ENCODE peak calls at places on chromosomes 4 and X, in eight cellular contexts. One of them, this sample, is unnamed.
A peak's percentile ranks its signal among the peaks of the same experiment; 100 is the strongest.

GRCh38 chr4:145481164-145481941 is at the start of gene SMAD1:
- DNase-seq in right lobe of liver: peak; percentile 91
- DNase-seq in PC-3: peak; percentile 81
- DNase-seq in tibial artery: peak; percentile 86
- DNase-seq in spleen: peak; percentile 87
- DNase-seq in GM23248: peak; percentile 96
- DNase-seq in SK-N-SH: peak; percentile 88
- DNase-seq in transverse colon: peak; percentile 86
- DNase-seq in this sample: peak; percentile 41

GRCh38 chr4:84498203-84499026 is 677 bp downstream of the NKX6-1 start:
- DNase-seq in right lobe of liver: peak; percentile 25
- DNase-seq in PC-3: peak; percentile 36
- DNase-seq in tibial artery: no peak
- DNase-seq in spleen: no peak
- DNase-seq in GM23248: peak; percentile 67
- DNase-seq in SK-N-SH: peak; percentile 46
- DNase-seq in transverse colon: no peak
- DNase-seq in this sample: no peak

GRCh38 chr4:3717241-3717640 is 48.9 kb upstream of the ADRA2C start:
- DNase-seq in right lobe of liver: peak; percentile 8
- DNase-seq in PC-3: no peak
- DNase-seq in tibial artery: no peak
- DNase-seq in spleen: peak; percentile 47
- DNase-seq in GM23248: no peak
- DNase-seq in SK-N-SH: no peak
- DNase-seq in transverse colon: no peak
- DNase-seq in this sample: no peak

GRCh38 chr4:37873383-37873782 is 17.5 kb upstream of the TBC1D1 start:
- DNase-seq in right lobe of liver: no peak
- DNase-seq in PC-3: peak; percentile 86
- DNase-seq in tibial artery: no peak
- DNase-seq in spleen: no peak
- DNase-seq in GM23248: peak; percentile 64
- DNase-seq in SK-N-SH: no peak
- DNase-seq in transverse colon: no peak
- DNase-seq in this sample: peak; percentile 22

GRCh38 chr4:118799235-118799932 is 36.5 kb downstream of the SEC24D start:
- DNase-seq in right lobe of liver: no peak
- DNase-seq in PC-3: no peak
- DNase-seq in tibial artery: no peak
- DNase-seq in spleen: no peak
- DNase-seq in GM23248: peak; percentile 25
- DNase-seq in SK-N-SH: no peak
- DNase-seq in transverse colon: no peak
- DNase-seq in this sample: no peak

GRCh38 chrX:18210470-18210869 is 10.2 kb downstream of the BEND2 start:
- DNase-seq in right lobe of liver: no peak
- DNase-seq in PC-3: peak; percentile 40
- DNase-seq in tibial artery: no peak
- DNase-seq in spleen: no peak
- DNase-seq in GM23248: peak; percentile 13
- DNase-seq in SK-N-SH: no peak
- DNase-seq in transverse colon: no peak
- DNase-seq in this sample: no peak

GRCh38 chr4:37745946-37746345 is 59.8 kb upstream of the RELL1 start:
- DNase-seq in right lobe of liver: no peak
- DNase-seq in PC-3: no peak
- DNase-seq in tibial artery: no peak
- DNase-seq in spleen: no peak
- DNase-seq in GM23248: peak; percentile 25
- DNase-seq in SK-N-SH: no peak
- DNase-seq in transverse colon: no peak
- DNase-seq in this sample: no peak

GRCh38 chr4:23788460-23788859 is 101.4 kb downstream of the PPARGC1A start:
- DNase-seq in right lobe of liver: peak; percentile 29
- DNase-seq in PC-3: no peak
- DNase-seq in tibial artery: no peak
- DNase-seq in spleen: no peak
- DNase-seq in GM23248: no peak
- DNase-seq in SK-N-SH: no peak
- DNase-seq in transverse colon: no peak
- DNase-seq in this sample: no peak

GRCh38 chr4:185730387-185730786 is 81.6 kb downstream of the SORBS2 start:
- DNase-seq in right lobe of liver: no peak
- DNase-seq in PC-3: no peak
- DNase-seq in tibial artery: no peak
- DNase-seq in spleen: no peak
- DNase-seq in GM23248: no peak
- DNase-seq in SK-N-SH: no peak
- DNase-seq in transverse colon: no peak
- DNase-seq in this sample: no peak

GRCh38 chr4:78566834-78567501 is 15.4 kb downstream of the ANXA3 start:
- DNase-seq in right lobe of liver: no peak
- DNase-seq in PC-3: peak; percentile 22
- DNase-seq in tibial artery: no peak
- DNase-seq in spleen: no peak
- DNase-seq in GM23248: peak; percentile 11
- DNase-seq in SK-N-SH: no peak
- DNase-seq in transverse colon: no peak
- DNase-seq in this sample: no peak

GRCh38 chr4:78569291-78569821 is 17.8 kb downstream of the ANXA3 start:
- DNase-seq in right lobe of liver: no peak
- DNase-seq in PC-3: peak; percentile 92
- DNase-seq in tibial artery: no peak
- DNase-seq in spleen: no peak
- DNase-seq in GM23248: peak; percentile 86
- DNase-seq in SK-N-SH: no peak
- DNase-seq in transverse colon: no peak
- DNase-seq in this sample: peak; percentile 59

GRCh38 chr4:78567502-78568075 is 16.0 kb downstream of the ANXA3 start:
- DNase-seq in right lobe of liver: no peak
- DNase-seq in PC-3: no peak
- DNase-seq in tibial artery: no peak
- DNase-seq in spleen: no peak
- DNase-seq in GM23248: no peak
- DNase-seq in SK-N-SH: no peak
- DNase-seq in transverse colon: no peak
- DNase-seq in this sample: no peak

GRCh38 chr4:78565971-78566372 is 14.4 kb downstream of the ANXA3 start:
- DNase-seq in right lobe of liver: no peak
- DNase-seq in PC-3: peak; percentile 67
- DNase-seq in tibial artery: no peak
- DNase-seq in spleen: no peak
- DNase-seq in GM23248: peak; percentile 84
- DNase-seq in SK-N-SH: no peak
- DNase-seq in transverse colon: no peak
- DNase-seq in this sample: peak; percentile 73

DNA sequence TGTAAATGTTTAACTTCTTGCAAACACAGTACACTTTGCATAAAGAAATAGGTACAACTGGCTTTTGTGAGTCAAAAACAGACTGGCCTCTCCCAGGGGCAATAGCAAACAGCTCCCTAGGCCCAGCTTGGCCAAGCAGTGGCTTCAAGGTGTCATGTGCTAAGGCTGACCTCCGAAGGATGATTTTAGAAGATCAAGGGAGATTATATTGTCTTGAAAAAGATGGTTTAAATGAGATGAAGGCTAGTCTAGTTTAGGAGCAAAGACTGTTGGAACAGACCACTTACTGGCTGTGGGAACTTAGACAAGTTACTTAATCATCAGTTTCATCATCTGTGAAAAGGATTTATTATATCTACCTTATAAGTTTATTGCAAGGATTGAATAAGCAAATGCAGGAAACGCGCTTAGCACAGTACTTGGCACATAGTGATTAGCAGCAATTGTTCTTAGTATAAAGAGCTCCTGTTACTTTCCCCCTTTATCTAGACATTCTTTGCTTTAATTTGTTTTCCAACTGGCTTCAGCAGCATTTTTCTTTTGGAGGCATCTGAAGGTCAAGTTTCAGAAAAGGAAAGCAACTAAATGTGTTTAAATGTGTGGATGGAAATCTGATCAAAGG is 17.2 kb downstream of the ANXA3 start:
- DNase-seq in right lobe of liver: no peak
- DNase-seq in PC-3: no peak
- DNase-seq in tibial artery: no peak
- DNase-seq in spleen: no peak
- DNase-seq in GM23248: peak; percentile 50
- DNase-seq in SK-N-SH: no peak
- DNase-seq in transverse colon: no peak
- DNase-seq in this sample: no peak
- H3K27ac ChIP-seq in right lobe of liver: no peak overlapping the region
- H3K27ac ChIP-seq in PC-3: peak overlapping the region; percentile 49
- H3K27ac ChIP-seq in tibial artery: no peak overlapping the region
- H3K27ac ChIP-seq in spleen: no peak overlapping the region
- H3K27ac ChIP-seq in GM23248: peak overlapping the region; percentile 69
- H3K27ac ChIP-seq in SK-N-SH: peak overlapping the region; percentile 68
- H3K27ac ChIP-seq in transverse colon: no peak overlapping the region
- H3K27ac ChIP-seq in this sample: peak overlapping the region; percentile 100

DNA sequence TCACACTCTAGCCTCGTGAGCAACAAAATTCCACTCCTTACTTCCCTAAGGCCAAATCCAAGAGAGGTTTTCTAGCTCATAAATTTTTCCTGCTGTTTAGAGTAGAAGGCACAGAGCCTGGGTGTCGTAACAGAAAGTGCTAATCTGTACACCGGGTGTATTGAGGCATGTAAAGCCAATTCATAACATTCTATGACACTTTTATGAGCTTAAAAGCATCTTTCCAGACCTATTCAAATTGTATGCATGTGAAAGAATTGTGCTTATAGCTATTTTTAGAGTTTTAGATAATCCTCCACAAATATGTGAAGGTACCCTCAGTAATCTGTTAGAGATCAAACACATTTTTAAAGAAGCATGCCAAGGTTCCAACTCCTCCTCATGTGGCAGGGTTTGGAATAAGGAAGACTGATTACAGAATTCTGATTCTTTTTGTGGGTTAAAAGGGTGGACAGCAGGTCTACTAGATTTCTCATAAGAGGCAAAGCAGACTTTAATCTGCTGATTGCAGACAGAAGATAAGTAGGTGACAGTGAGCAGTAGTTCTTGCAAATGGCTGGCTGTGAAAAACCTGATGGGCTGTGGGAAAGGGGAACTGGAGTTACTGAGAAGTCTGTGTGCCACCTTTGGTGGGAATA is 25.5 kb upstream of the LRCH2 start:
- DNase-seq in right lobe of liver: no peak
- DNase-seq in PC-3: no peak
- DNase-seq in tibial artery: no peak
- DNase-seq in spleen: no peak
- DNase-seq in GM23248: peak; percentile 2
- DNase-seq in SK-N-SH: no peak
- DNase-seq in transverse colon: no peak
- DNase-seq in this sample: no peak
- H3K27ac ChIP-seq in right lobe of liver: no peak overlapping the region
- H3K27ac ChIP-seq in PC-3: no peak overlapping the region
- H3K27ac ChIP-seq in tibial artery: no peak overlapping the region
- H3K27ac ChIP-seq in spleen: no peak overlapping the region
- H3K27ac ChIP-seq in GM23248: no peak overlapping the region
- H3K27ac ChIP-seq in SK-N-SH: no peak overlapping the region
- H3K27ac ChIP-seq in transverse colon: no peak overlapping the region
- H3K27ac ChIP-seq in this sample: no peak overlapping the region

GRCh38 chr4:81712714-81713113 is 241.0 kb upstream of the RASGEF1B start:
- DNase-seq in right lobe of liver: no peak
- DNase-seq in PC-3: no peak
- DNase-seq in tibial artery: no peak
- DNase-seq in spleen: no peak
- DNase-seq in GM23248: no peak
- DNase-seq in SK-N-SH: no peak
- DNase-seq in transverse colon: no peak
- DNase-seq in this sample: no peak

GRCh38 chr4:81715335-81715734 is 243.6 kb upstream of the RASGEF1B start:
- DNase-seq in right lobe of liver: no peak
- DNase-seq in PC-3: no peak
- DNase-seq in tibial artery: no peak
- DNase-seq in spleen: no peak
- DNase-seq in GM23248: no peak
- DNase-seq in SK-N-SH: no peak
- DNase-seq in transverse colon: no peak
- DNase-seq in this sample: no peak

GRCh38 chr4:81714251-81714650 is 242.5 kb upstream of the RASGEF1B start:
- DNase-seq in right lobe of liver: no peak
- DNase-seq in PC-3: no peak
- DNase-seq in tibial artery: no peak
- DNase-seq in spleen: no peak
- DNase-seq in GM23248: no peak
- DNase-seq in SK-N-SH: no peak
- DNase-seq in transverse colon: no peak
- DNase-seq in this sample: no peak
- H3K27ac ChIP-seq in right lobe of liver: no peak overlapping the region
- H3K27ac ChIP-seq in PC-3: no peak overlapping the region
- H3K27ac ChIP-seq in tibial artery: no peak overlapping the region
- H3K27ac ChIP-seq in spleen: no peak overlapping the region
- H3K27ac ChIP-seq in GM23248: no peak overlapping the region
- H3K27ac ChIP-seq in SK-N-SH: no peak overlapping the region
- H3K27ac ChIP-seq in transverse colon: no peak overlapping the region
- H3K27ac ChIP-seq in this sample: no peak overlapping the region

GRCh38 chrX:153827903-153828302 is 2.4 kb downstream of the PDZD4 start:
- DNase-seq in right lobe of liver: no peak
- DNase-seq in PC-3: no peak
- DNase-seq in tibial artery: no peak
- DNase-seq in spleen: peak; percentile 40
- DNase-seq in GM23248: no peak
- DNase-seq in SK-N-SH: peak; percentile 8
- DNase-seq in transverse colon: no peak
- DNase-seq in this sample: no peak
- H3K27ac ChIP-seq in right lobe of liver: no peak overlapping the region
- H3K27ac ChIP-seq in PC-3: no peak overlapping the region
- H3K27ac ChIP-seq in tibial artery: peak overlapping the region; percentile 62
- H3K27ac ChIP-seq in spleen: peak overlapping the region; percentile 43
- H3K27ac ChIP-seq in GM23248: no peak overlapping the region
- H3K27ac ChIP-seq in SK-N-SH: no peak overlapping the region
- H3K27ac ChIP-seq in transverse colon: no peak overlapping the region
- H3K27ac ChIP-seq in this sample: no peak overlapping the region

DNA sequence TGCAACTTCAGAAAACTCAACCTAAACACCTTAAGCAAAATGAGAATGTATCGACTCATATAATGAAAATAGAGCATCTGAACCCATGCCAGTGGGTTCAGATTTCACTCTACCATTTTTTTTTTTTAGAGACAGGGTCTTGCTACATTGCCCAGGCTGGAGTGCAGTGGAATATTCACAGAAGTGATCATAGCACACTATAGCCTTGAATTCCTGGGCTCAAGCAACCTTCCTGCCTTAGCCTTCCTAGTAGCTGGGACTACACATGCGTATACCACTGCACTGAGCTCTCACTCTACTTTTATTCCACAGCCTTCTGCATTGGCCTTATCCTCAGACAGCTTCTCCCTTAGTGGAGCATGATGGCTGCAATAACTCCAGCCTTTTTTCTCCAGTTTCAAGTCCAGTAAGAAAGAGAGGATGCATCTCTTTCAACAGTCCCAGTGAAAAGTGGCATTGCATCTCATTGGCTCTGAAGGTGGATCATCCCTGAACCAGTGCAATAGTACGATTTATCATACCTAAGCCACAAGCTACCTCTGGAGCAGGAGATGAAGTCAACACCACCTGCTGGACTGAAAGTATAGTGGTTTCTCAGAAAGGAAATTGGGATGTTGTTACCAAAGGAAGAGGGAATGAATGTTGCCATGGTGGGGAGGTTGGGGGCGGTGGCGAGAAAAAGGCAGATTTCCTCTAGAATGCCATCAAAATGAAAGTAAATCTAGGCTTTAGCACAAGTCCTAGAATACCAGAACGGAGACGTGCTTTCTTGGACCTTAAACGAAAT is 2.0 kb upstream of the SOD3 start:
- DNase-seq in right lobe of liver: no peak
- DNase-seq in PC-3: peak; percentile 66
- DNase-seq in tibial artery: no peak
- DNase-seq in spleen: no peak
- DNase-seq in GM23248: peak; percentile 43
- DNase-seq in SK-N-SH: no peak
- DNase-seq in transverse colon: no peak
- DNase-seq in this sample: no peak
- H3K27ac ChIP-seq in right lobe of liver: no peak overlapping the region
- H3K27ac ChIP-seq in PC-3: no peak overlapping the region
- H3K27ac ChIP-seq in tibial artery: peak overlapping the region; percentile 93
- H3K27ac ChIP-seq in spleen: peak overlapping the region; percentile 46
- H3K27ac ChIP-seq in GM23248: no peak overlapping the region
- H3K27ac ChIP-seq in SK-N-SH: no peak overlapping the region
- H3K27ac ChIP-seq in transverse colon: peak overlapping the region; percentile 85
- H3K27ac ChIP-seq in this sample: no peak overlapping the region

This sample was measured in epithelial cell of prostate.